ENCODE peak calls at places on chromosome 7, in four cellular contexts. Y is GM12865, P is posterior cingulate gyrus, X is hepatic stellate cell. A is an unnamed sample.

GRCh38 chr7:65731129-65731528 is 141.7 kb upstream of the VKORC1L1 start:
- DNase-seq in P (no peak), X (no peak), Y (no peak), A (no peak)

GRCh38 chr7:135672560-135673359 is 10.4 kb downstream of the STMP1 start:
- DNase-seq in X (peak), Y (peak), P (no peak), A (no peak)

GRCh38 chr7:55173671-55174070 is 154.9 kb downstream of the EGFR start:
- DNase-seq in X (no peak), Y (no peak), P (no peak), A (no peak)

GRCh38 chr7:74604326-74605020 is 53.0 kb upstream of the GTF2I start:
- DNase-seq in P (no peak), X (no peak), Y (no peak), A (no peak)

GRCh38 chr7:96401200-96401599 is 79.3 kb upstream of the SLC25A13 start:
- DNase-seq in X (no peak), Y (no peak), P (no peak), A (no peak)

GRCh38 chr7:100266576-100267354 is 40.7 kb upstream of the SPDYE3 start:
- DNase-seq in X (no peak), P (no peak), Y (no peak), A (peak)

GRCh38 chr7:45246339-45246738 is 88.7 kb downstream of the RAMP3 start:
- DNase-seq in X (no peak), Y (peak), P (no peak), A (no peak)

GRCh38 chr7:38171558-38172403 is 6.3 kb upstream of the STARD3NL start:
- DNase-seq in Y (peak), X (no peak), P (no peak), A (no peak)

GRCh38 chr7:2330506-2330905 is 16.3 kb upstream of the SNX8 start:
- DNase-seq in P (no peak), X (no peak), Y (no peak), A (no peak)

GRCh38 chr7:156919132-156919713 is 26.2 kb upstream of the LMBR1 start:
- DNase-seq in P (no peak), Y (peak), X (no peak), A (no peak)

GRCh38 chr7:73652541-73652949 is 15.1 kb upstream of the VPS37D start:
- DNase-seq in P (no peak), Y (no peak), X (no peak), A (no peak)

GRCh38 chr7:1369856-1370657 is 89.2 kb downstream of the MICALL2 start:
- DNase-seq in Y (no peak), P (no peak), X (no peak), A (no peak)

GRCh38 chr7:2003931-2004812 is 228.6 kb downstream of the MAD1L1 start:
- DNase-seq in Y (no peak), X (no peak), P (no peak), A (no peak)

GRCh38 chr7:66739953-66740301 is 606 bp upstream of the RABGEF1 start:
- DNase-seq in X (no peak), P (no peak), Y (peak), A (no peak)

GRCh38 chr7:5510426-5511045 is 86.9 kb upstream of the TNRC18 start:
- DNase-seq in P (no peak), X (no peak), Y (no peak), A (no peak)

GRCh38 chr7:13151982-13152381 is 464.5 kb downstream of the ARL4A start:
- DNase-seq in X (no peak), Y (no peak), P (no peak), A (no peak)

GRCh38 chr7:1210979-1211608 is 21.6 kb upstream of the UNCX start:
- DNase-seq in Y (no peak), X (no peak), P (no peak), A (no peak)

GRCh38 chr7:150860291-150860977 is 8.1 kb downstream of the AOC1 start:
- DNase-seq in X (no peak), P (no peak), Y (no peak), A (no peak)

GRCh38 chr7:26865094-26865388 is 651 bp upstream of the SKAP2 start:
- DNase-seq in P (peak), Y (no peak), X (peak), A (no peak)